ENCODE peak calls at places on chromosomes 1 and 21, in five cellular contexts. V is cardiac fibroblast; I is CD8-positive, alpha-beta T cell; Y is fibroblast of lung; K is bronchial epithelial cell. L is an unnamed sample.
A peak's percentile ranks its signal among the peaks of the same experiment; 100 is the strongest.

GRCh38 chr1:50967416-50968020 is 2.5 kb upstream of the CDKN2C start:
- DNase-seq in I (no peak), Y (no peak), K (no peak), V (peak; percentile 52), L (peak; percentile 45)

GRCh38 chr1:163085041-163085903 is 16.1 kb downstream of the RGS4 start:
- DNase-seq in I (no peak), K (peak; percentile 26), Y (peak; percentile 81), V (peak; percentile 60), L (peak; percentile 37)

GRCh38 chr1:38029725-38030511 is 16.7 kb downstream of the POU3F1 start:
- DNase-seq in I (no peak), V (peak; percentile 76), K (peak; percentile 87), Y (peak; percentile 78), L (peak; percentile 83)

GRCh38 chr1:150281221-150281757 is 1.1 kb upstream of the CIART start:
- DNase-seq in V (peak; percentile 81), K (peak; percentile 58), I (peak; percentile 35), Y (peak; percentile 62), L (peak; percentile 77)

GRCh38 chr1:67214420-67215174 is 48.3 kb downstream of the IL23R start:
- DNase-seq in K (peak; percentile 39), I (peak; percentile 12), V (peak; percentile 51), Y (peak; percentile 17), L (peak; percentile 27)

GRCh38 chr1:239816090-239816812 is 275.4 kb upstream of the FMN2 start:
- DNase-seq in K (peak; percentile 77), V (peak; percentile 17), I (no peak), Y (peak; percentile 88), L (peak; percentile 17)

GRCh38 chr1:245270063-245270462 is 115.3 kb downstream of the KIF26B start:
- DNase-seq in I (no peak), Y (no peak), K (no peak), V (no peak), L (no peak)

GRCh38 chr21:41894922-41895557 is 15.9 kb upstream of the PRDM15 start:
- DNase-seq in Y (peak; percentile 98), V (peak; percentile 57), I (no peak), K (peak; percentile 49), L (peak; percentile 80)

GRCh38 chr1:76269175-76269574 is 194.6 kb downstream of the ST6GALNAC3 start:
- DNase-seq in I (no peak), K (peak; percentile 29), V (peak; percentile 36), Y (peak; percentile 88), L (peak; percentile 16)

GRCh38 chr1:244065063-244065788 is 14.1 kb downstream of the ZBTB18 start:
- DNase-seq in V (no peak), K (no peak), Y (peak; percentile 17), I (no peak), L (no peak)

GRCh38 chr1:198829948-198830347 is 191.1 kb downstream of the PTPRC start:
- DNase-seq in K (peak; percentile 5), Y (peak; percentile 40), I (no peak), V (peak; percentile 32), L (peak; percentile 27)

GRCh38 chr1:6967431-6968079 is 182.3 kb downstream of the CAMTA1 start:
- DNase-seq in V (no peak), Y (peak; percentile 36), I (no peak), K (no peak), L (no peak)

GRCh38 chr21:40165212-40165611 is 298.0 kb downstream of the PCP4 start:
- DNase-seq in Y (peak; percentile 65), V (no peak), I (no peak), K (no peak), L (no peak)

GRCh38 chr21:40169971-40170370 is 302.7 kb downstream of the PCP4 start:
- DNase-seq in I (no peak), V (no peak), K (no peak), Y (no peak), L (no peak)

GRCh38 chr21:40165671-40166070 is 298.4 kb downstream of the PCP4 start:
- DNase-seq in Y (peak; percentile 82), V (no peak), I (no peak), K (no peak), L (no peak)

GRCh38 chr21:40160911-40161310 is 293.7 kb downstream of the PCP4 start:
- DNase-seq in Y (no peak), K (no peak), I (no peak), V (no peak), L (no peak)

GRCh38 chr21:40166291-40166843 is 299.1 kb downstream of the PCP4 start:
- DNase-seq in V (no peak), K (no peak), Y (peak; percentile 68), I (no peak), L (no peak)
- TF ChIP-seq CTCF in V (no peak), K (no peak), Y (no peak), I (no peak), L (no peak)

DNA sequence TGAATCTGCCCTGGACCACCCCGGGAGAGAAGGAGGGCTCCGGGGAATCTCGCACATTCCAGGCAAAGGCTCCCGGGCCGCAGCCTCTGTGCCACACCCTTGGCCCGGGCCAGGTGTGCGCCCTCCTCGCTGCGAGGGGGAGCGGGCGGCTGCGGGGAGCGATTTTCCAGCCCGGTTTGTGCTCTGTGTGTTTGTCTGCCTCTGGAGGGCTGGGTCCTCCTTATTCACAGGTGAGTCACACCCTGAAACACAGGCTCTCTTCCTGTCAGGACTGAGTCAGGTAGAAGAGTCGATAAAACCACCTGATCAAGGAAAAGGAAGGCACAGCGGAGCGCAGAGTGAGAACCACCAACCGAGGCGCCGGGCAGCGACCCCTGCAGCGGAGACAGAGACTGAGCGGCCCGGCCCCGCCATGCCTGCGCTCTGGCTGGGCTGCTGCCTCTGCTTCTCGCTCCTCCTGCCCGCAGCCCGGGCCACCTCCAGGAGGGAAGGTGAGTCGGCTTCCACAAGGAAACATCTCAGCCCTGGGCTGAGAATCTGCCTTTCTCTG is at the start of gene LAMC2:
- DNase-seq in I (no peak), K (peak; percentile 98), Y (peak; percentile 78), V (peak; percentile 72), L (no peak)
- H3K4me3 ChIP-seq in I (no peak within 1 kb of the TSS), K (peak within 1 kb of the TSS; percentile 91), Y (peak within 1 kb of the TSS; percentile 40), V (no peak within 1 kb of the TSS), L (peak within 1 kb of the TSS; percentile 31)

GRCh38 chr1:81547261-81547911 is 253.3 kb upstream of the ADGRL2 start:
- DNase-seq in V (no peak), I (no peak), K (no peak), Y (no peak), L (no peak)

GRCh38 chr1:81547912-81548303 is 252.8 kb upstream of the ADGRL2 start:
- DNase-seq in Y (no peak), I (no peak), K (no peak), V (no peak), L (no peak)

GRCh38 chr1:81548918-81549587 is 251.7 kb upstream of the ADGRL2 start:
- DNase-seq in V (no peak), Y (no peak), I (no peak), K (no peak), L (no peak)

GRCh38 chr1:81550753-81551152 is 250.0 kb upstream of the ADGRL2 start:
- DNase-seq in Y (no peak), I (no peak), V (no peak), K (peak; percentile 97), L (no peak)

GRCh38 chr1:81549588-81550127 is 251.1 kb upstream of the ADGRL2 start:
- DNase-seq in K (peak; percentile 75), Y (peak; percentile 35), I (no peak), V (peak; percentile 74), L (peak; percentile 53)
- TF ChIP-seq CTCF in K (peak; percentile 63), Y (peak; percentile 60), I (no peak), V (peak; percentile 52), L (peak; percentile 62)

GRCh38 chr1:236275061-236275460 is 6.7 kb downstream of the ERO1B start:
- DNase-seq in V (no peak), K (no peak), Y (no peak), I (no peak), L (no peak)
- H3K4me3 ChIP-seq in V (no peak overlapping the region), K (no peak overlapping the region), Y (no peak overlapping the region), I (no peak overlapping the region), L (no peak overlapping the region)

GRCh38 chr1:10508511-10508951 is 33.8 kb downstream of the PEX14 start:
- DNase-seq in Y (peak; percentile 63), V (no peak), I (no peak), K (no peak), L (peak; percentile 12)
- TF ChIP-seq CTCF in Y (no peak), V (no peak), I (no peak), K (no peak), L (no peak)

GRCh38 chr1:114670083-114671010 is 498 bp upstream of the DENND2C start:
- DNase-seq in K (peak; percentile 98), I (peak; percentile 75), V (peak; percentile 90), Y (peak; percentile 84), L (peak; percentile 83)

GRCh38 chr1:114668784-114669561 is 876 bp downstream of the DENND2C start:
- DNase-seq in K (peak; percentile 88), I (no peak), V (peak; percentile 46), Y (peak; percentile 53), L (no peak)

GRCh38 chr1:114669562-114670082 is at the start of gene DENND2C:
- DNase-seq in I (no peak), K (no peak), V (no peak), Y (no peak), L (no peak)

GRCh38 chr1:114671939-114672275 is 2.1 kb upstream of the DENND2C start:
- DNase-seq in K (peak; percentile 64), I (no peak), V (no peak), Y (no peak), L (no peak)

GRCh38 chr1:114671011-114671938 is 1.4 kb upstream of the DENND2C start:
- DNase-seq in V (peak; percentile 35), I (no peak), K (peak; percentile 75), Y (peak; percentile 15), L (peak; percentile 9)
- H3K4me3 ChIP-seq in V (no peak overlapping the region), I (no peak overlapping the region), K (peak overlapping the region; percentile 8), Y (no peak overlapping the region), L (no peak overlapping the region)

GRCh38 chr1:201881617-201882016 is 7.1 kb upstream of the SHISA4 start:
- DNase-seq in I (no peak), K (no peak), Y (no peak), V (no peak), L (no peak)

GRCh38 chr1:201874672-201875071 is 14.0 kb upstream of the SHISA4 start:
- DNase-seq in Y (no peak), K (no peak), V (no peak), I (no peak), L (no peak)

GRCh38 chr1:201880928-201881571 is 7.6 kb upstream of the SHISA4 start:
- DNase-seq in I (no peak), V (no peak), Y (no peak), K (no peak), L (no peak)

GRCh38 chr1:201876148-201876547 is 12.6 kb upstream of the SHISA4 start:
- DNase-seq in Y (no peak), K (peak; percentile 18), I (no peak), V (peak; percentile 43), L (peak; percentile 30)

DNA sequence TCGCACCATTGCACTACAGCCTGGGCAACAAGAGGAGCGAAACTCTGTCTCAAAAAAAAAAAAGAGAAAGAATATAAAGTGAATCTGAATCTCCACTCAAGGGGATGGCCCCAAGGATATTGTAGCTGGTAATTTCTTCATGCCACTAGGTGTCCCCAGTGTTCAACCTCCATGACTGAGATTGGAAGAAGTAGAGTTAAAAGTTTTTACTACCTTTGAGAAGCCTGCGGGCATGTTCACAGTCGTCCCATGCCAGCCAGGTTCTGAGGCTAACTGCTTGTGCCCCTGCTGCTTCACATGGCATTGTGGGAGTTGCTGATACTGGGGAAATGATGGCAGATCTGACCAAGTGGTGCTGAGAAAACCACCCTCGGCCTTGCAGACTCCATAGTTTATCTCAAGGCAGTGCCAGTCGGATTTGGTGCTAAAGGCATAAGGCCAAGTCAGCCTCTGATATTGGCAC is 10.8 kb upstream of the SHISA4 start:
- DNase-seq in I (no peak), Y (peak; percentile 46), V (peak; percentile 71), K (peak; percentile 55), L (peak; percentile 61)
- TF ChIP-seq CTCF in I (peak; percentile 44), Y (peak; percentile 84), V (peak; percentile 66), K (peak; percentile 60), L (peak; percentile 69)

GRCh38 chr1:41799723-41800122 is 119.0 kb downstream of the HIVEP3 start:
- DNase-seq in Y (peak; percentile 8), I (no peak), K (peak; percentile 78), V (peak; percentile 48), L (no peak)
- H3K4me3 ChIP-seq in Y (no peak overlapping the region), I (no peak overlapping the region), K (no peak overlapping the region), V (no peak overlapping the region), L (no peak overlapping the region)

L was measured in fibroblast of villous mesenchyme.